ENCODE peak calls at places on chromosomes 1 and 21, in ten cellular contexts. B, V, L, N, K, S, G, J, R and E are unnamed samples.
A peak's percentile ranks its signal among the peaks of the same experiment; 100 is the strongest.

GRCh38 chr1:22612657-22613056 is 23.8 kb upstream of the C1QA start:
- DNase-seq in L (no peak), B (peak; percentile 30), K (no peak), V (no peak), R (no peak), J (no peak), S (no peak), G (no peak), N (no peak), E (no peak)

GRCh38 chr1:223713546-223714420 is 1.4 kb downstream of the CAPN2 start:
- DNase-seq in S (no peak), L (peak; percentile 24), J (no peak), B (no peak), K (no peak), G (no peak), N (no peak), V (no peak), R (no peak), E (no peak)

GRCh38 chr1:205144751-205145150 is 23.0 kb upstream of the RBBP5 start:
- DNase-seq in J (no peak), G (no peak), K (no peak), S (no peak), N (no peak), V (no peak), L (no peak), R (no peak), B (no peak), E (no peak)

GRCh38 chr1:173717238-173717637 is 2.5 kb downstream of the KLHL20 start:
- DNase-seq in G (no peak), J (no peak), B (no peak), N (no peak), L (no peak), S (no peak), V (no peak), K (no peak), R (no peak), E (no peak)

GRCh38 chr1:228408869-228409805 is 2.5 kb upstream of the TRIM11 start:
- DNase-seq in G (no peak), B (no peak), R (no peak), S (no peak), K (no peak), V (no peak), L (no peak), J (no peak), N (no peak), E (no peak)

GRCh38 chr1:179493323-179493722 is 82.4 kb downstream of the NPHS2 start:
- DNase-seq in J (no peak), R (no peak), V (no peak), K (no peak), N (no peak), G (no peak), L (no peak), S (no peak), B (no peak), E (no peak)

GRCh38 chr1:32801096-32801713 is 16.0 kb downstream of the YARS1 start:
- DNase-seq in R (no peak), K (no peak), G (no peak), N (peak; percentile 2), V (no peak), S (no peak), J (no peak), L (peak; percentile 33), B (no peak), E (no peak)

GRCh38 chr1:1171551-1172340 is 1.9 kb upstream of the TTLL10 start:
- DNase-seq in S (no peak), N (no peak), J (no peak), V (no peak), B (peak; percentile 37), L (no peak), G (no peak), R (peak; percentile 14), K (peak; percentile 33), E (peak; percentile 60)

GRCh38 chr1:16077430-16078245 is 4.2 kb upstream of the FAM131C start:
- DNase-seq in N (no peak), R (no peak), S (no peak), J (no peak), V (no peak), B (peak; percentile 40), K (no peak), G (no peak), L (no peak), E (no peak)

GRCh38 chr1:62433861-62434611 is 2.8 kb upstream of the USP1 start:
- DNase-seq in K (no peak), V (no peak), N (no peak), J (no peak), R (no peak), L (no peak), S (no peak), B (no peak), G (no peak), E (no peak)

GRCh38 chr1:228792601-228793000 is 57.3 kb downstream of the RHOU start:
- DNase-seq in J (no peak), K (no peak), N (no peak), S (no peak), G (no peak), L (no peak), B (no peak), V (no peak), R (no peak), E (no peak)

GRCh38 chr1:151984313-151984956 is 9.2 kb downstream of the S100A10 start:
- DNase-seq in L (no peak), R (no peak), S (no peak), J (no peak), K (no peak), N (no peak), V (no peak), G (no peak), B (no peak), E (no peak)

GRCh38 chr1:156495401-156496140 is 5.0 kb downstream of the MEF2D start:
- DNase-seq in B (peak; percentile 89), L (no peak), R (peak; percentile 65), K (no peak), J (no peak), N (no peak), G (no peak), S (peak; percentile 75), V (peak; percentile 78), E (peak; percentile 73)

GRCh38 chr1:156493749-156494148 is 6.8 kb downstream of the MEF2D start:
- DNase-seq in V (no peak), B (peak; percentile 46), R (no peak), N (no peak), G (no peak), S (no peak), J (no peak), L (no peak), K (no peak), E (no peak)

GRCh38 chr1:156492591-156493080 is 7.9 kb downstream of the MEF2D start:
- DNase-seq in S (no peak), N (no peak), B (peak; percentile 68), L (no peak), K (no peak), J (no peak), R (no peak), V (peak; percentile 61), G (no peak), E (peak; percentile 32)

GRCh38 chr1:156493154-156493631 is 7.4 kb downstream of the MEF2D start:
- DNase-seq in L (no peak), K (no peak), G (no peak), V (no peak), S (peak; percentile 75), N (no peak), R (peak; percentile 84), B (peak; percentile 89), J (no peak), E (peak; percentile 67)

GRCh38 chr1:156494309-156494895 is 6.2 kb downstream of the MEF2D start:
- DNase-seq in L (no peak), J (no peak), R (no peak), V (no peak), N (no peak), S (no peak), G (no peak), B (peak; percentile 51), K (no peak), E (no peak)
- H3K27ac ChIP-seq in L (peak overlapping the region; percentile 71), J (peak overlapping the region; percentile 100), R (peak overlapping the region; percentile 7), V (peak overlapping the region; percentile 100), N (peak overlapping the region; percentile 31), S (peak overlapping the region; percentile 80), G (no peak overlapping the region), B (peak overlapping the region; percentile 99), K (peak overlapping the region; percentile 36), E (peak overlapping the region; percentile 99)

GRCh38 chr21:44047996-44048560 is 36.0 kb downstream of the TRAPPC10 start:
- DNase-seq in B (no peak), S (no peak), N (no peak), G (no peak), V (no peak), R (no peak), L (no peak), K (no peak), J (no peak), E (no peak)
- H3K27ac ChIP-seq in B (no peak overlapping the region), S (no peak overlapping the region), N (no peak overlapping the region), G (no peak overlapping the region), V (no peak overlapping the region), R (no peak overlapping the region), L (no peak overlapping the region), K (no peak overlapping the region), J (peak overlapping the region; percentile 99), E (no peak overlapping the region)

DNA sequence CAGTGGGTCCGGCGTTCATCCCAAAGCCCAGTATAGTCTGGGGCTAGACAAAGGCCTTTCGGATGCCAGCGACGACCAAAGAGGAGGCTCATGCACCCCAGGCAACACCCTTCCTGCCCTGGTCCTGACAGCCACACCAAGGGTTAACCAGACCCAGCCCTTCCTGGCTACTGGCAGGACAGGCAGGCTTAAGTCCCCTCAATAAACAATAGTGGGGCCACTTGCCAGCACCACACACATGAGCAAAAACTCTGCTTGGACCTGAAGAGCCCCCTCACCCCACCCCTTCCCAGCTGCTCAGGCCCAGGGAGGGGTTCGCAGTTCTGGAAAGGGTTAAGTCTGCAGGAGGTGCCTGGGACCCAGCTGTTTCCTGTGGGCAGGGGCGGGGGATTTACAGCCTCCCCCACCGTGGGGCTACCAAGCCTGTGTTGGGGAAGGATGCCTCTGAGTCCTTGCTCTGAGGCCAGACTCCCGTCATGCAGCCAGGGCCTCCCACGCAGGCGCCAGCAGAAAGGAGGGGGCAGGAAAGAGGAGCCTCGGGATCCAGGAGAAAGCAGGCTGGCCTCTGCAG is 18.2 kb downstream of the PHLDA3 start:
- DNase-seq in G (no peak), N (no peak), L (no peak), V (peak; percentile 73), B (peak; percentile 77), K (no peak), S (no peak), J (peak; percentile 80), R (peak; percentile 39), E (peak; percentile 82)
- H3K27ac ChIP-seq in G (peak overlapping the region; percentile 39), N (no peak overlapping the region), L (no peak overlapping the region), V (peak overlapping the region; percentile 86), B (no peak overlapping the region), K (no peak overlapping the region), S (peak overlapping the region; percentile 43), J (peak overlapping the region; percentile 100), R (peak overlapping the region; percentile 6), E (peak overlapping the region; percentile 59)

GRCh38 chr1:186811892-186812291 is 16.9 kb upstream of the PLA2G4A start:
- DNase-seq in N (no peak), K (no peak), V (no peak), J (no peak), R (no peak), S (no peak), G (no peak), L (no peak), B (no peak), E (no peak)

GRCh38 chr1:186812560-186812959 is 16.2 kb upstream of the PLA2G4A start:
- DNase-seq in B (no peak), V (no peak), R (no peak), K (no peak), N (no peak), L (no peak), J (no peak), S (no peak), G (no peak), E (no peak)

GRCh38 chr1:186819140-186819539 is 9.6 kb upstream of the PLA2G4A start:
- DNase-seq in R (no peak), S (no peak), J (no peak), K (no peak), V (no peak), B (no peak), N (no peak), L (no peak), G (no peak), E (no peak)

GRCh38 chr1:186813420-186813819 is 15.3 kb upstream of the PLA2G4A start:
- DNase-seq in B (no peak), G (no peak), K (no peak), N (no peak), V (no peak), L (no peak), R (no peak), J (no peak), S (no peak), E (no peak)
- H3K27ac ChIP-seq in B (no peak overlapping the region), G (no peak overlapping the region), K (no peak overlapping the region), N (no peak overlapping the region), V (no peak overlapping the region), L (no peak overlapping the region), R (no peak overlapping the region), J (no peak overlapping the region), S (no peak overlapping the region), E (no peak overlapping the region)